ENCODE peak calls at places on chromosome 20, in six cellular contexts. H, Z, G, W, J and T are unnamed samples.
A peak's percentile ranks its signal among the peaks of the same experiment; 100 is the strongest.

GRCh38 chr20:59783020-59784010 is 150.1 kb downstream of the SYCP2 start:
- DNase-seq in H (peak; percentile 33), Z (no peak), G (peak; percentile 32), W (peak; percentile 62), J (peak; percentile 60), T (no peak)

GRCh38 chr20:62952373-62953166 is at the start of gene SLC17A9:
- DNase-seq in H (peak; percentile 69), Z (no peak), G (peak; percentile 48), W (no peak), J (no peak), T (no peak)

GRCh38 chr20:24406761-24407550 is 62.5 kb upstream of the SYNDIG1 start:
- DNase-seq in H (peak; percentile 91), Z (no peak), G (no peak), W (no peak), J (peak; percentile 21), T (no peak)

GRCh38 chr20:46168438-46168837 is 50.3 kb downstream of the CD40 start:
- DNase-seq in H (no peak), Z (no peak), G (no peak), W (no peak), J (no peak), T (no peak)

GRCh38 chr20:11919571-11919970 is 1.9 kb downstream of the BTBD3 start:
- DNase-seq in H (no peak), Z (no peak), G (no peak), W (no peak), J (peak; percentile 40), T (no peak)

GRCh38 chr20:25296094-25297093 is 48.5 kb downstream of the PYGB start:
- DNase-seq in H (no peak), Z (no peak), G (no peak), W (no peak), J (peak; percentile 19), T (no peak)

GRCh38 chr20:34525709-34526416 is 9.6 kb downstream of the DYNLRB1 start:
- DNase-seq in H (peak; percentile 100), Z (no peak), G (peak; percentile 93), W (no peak), J (peak; percentile 21), T (peak; percentile 88)

GRCh38 chr20:61938839-61939690 is 126.6 kb downstream of the TAF4 start:
- DNase-seq in H (no peak), Z (no peak), G (no peak), W (no peak), J (no peak), T (no peak)

GRCh38 chr20:46209930-46210671 is 92.0 kb downstream of the CD40 start:
- DNase-seq in H (no peak), Z (no peak), G (no peak), W (peak; percentile 83), J (no peak), T (no peak)

GRCh38 chr20:25544760-25545159 is 40.6 kb downstream of the NINL start:
- DNase-seq in H (no peak), Z (no peak), G (no peak), W (no peak), J (no peak), T (no peak)

GRCh38 chr20:19885576-19885956 is 127.5 kb downstream of the RIN2 start:
- DNase-seq in H (no peak), Z (no peak), G (no peak), W (no peak), J (no peak), T (no peak)

GRCh38 chr20:21705466-21706344 is at the start of gene PAX1:
- DNase-seq in H (no peak), Z (no peak), G (no peak), W (no peak), J (no peak), T (no peak)

GRCh38 chr20:40506567-40506966 is 182.5 kb downstream of the MAFB start:
- DNase-seq in H (peak; percentile 100), Z (no peak), G (peak; percentile 78), W (no peak), J (no peak), T (no peak)

GRCh38 chr20:38158701-38159325 is 6.3 kb downstream of the TGM2 start:
- DNase-seq in H (no peak), Z (no peak), G (no peak), W (no peak), J (no peak), T (no peak)